ENCODE peak calls at places on chromosome 3, in five cellular contexts. L is ELR; Z is stimulated activated CD8-positive, alpha-beta memory T cell treated with anti-CD3 and anti-CD28 coated beads, Interleukin-15, amount 100 ng/mL, for 1 hour; Q is lung microvascular endothelial cell; O is amniotic epithelial cell. N is an unnamed sample.

GRCh38 chr3:23484386-23484785 is 281.3 kb downstream of the UBE2E2 start:
- DNase-seq in Z (no peak), L (no peak), O (peak), Q (no peak), N (no peak)

GRCh38 chr3:97736928-97737327 is 27.6 kb upstream of the ARL6 start:
- DNase-seq in O (no peak), Z (no peak), Q (peak), L (no peak), N (no peak)

GRCh38 chr3:87503901-87504498 is 227.6 kb upstream of the POU1F1 start:
- DNase-seq in Q (peak), L (peak), Z (no peak), O (peak), N (peak)

GRCh38 chr3:141250828-141251227 is 19.2 kb downstream of the PXYLP1 start:
- DNase-seq in Z (no peak), L (peak), Q (no peak), O (peak), N (no peak)

GRCh38 chr3:183515968-183516851 is 39.3 kb downstream of the KLHL6 start:
- DNase-seq in O (no peak), L (no peak), Z (peak), Q (peak), N (peak)

GRCh38 chr3:169760479-169760878 is 4.4 kb downstream of the TERC start:
- DNase-seq in Z (no peak), O (peak), Q (peak), L (peak), N (no peak)

GRCh38 chr3:71778353-71778752 is 6.6 kb downstream of the PROK2 start:
- DNase-seq in O (no peak), L (no peak), Q (no peak), Z (no peak), N (no peak)

GRCh38 chr3:181839915-181840295 is 128.2 kb downstream of the SOX2 start:
- DNase-seq in L (no peak), Q (no peak), O (no peak), Z (no peak), N (no peak)

GRCh38 chr3:128072454-128073184 is 20.4 kb downstream of the SEC61A1 start:
- DNase-seq in Q (no peak), L (no peak), Z (no peak), O (no peak), N (peak)

GRCh38 chr3:10532939-10533730 is 27.7 kb upstream of the ATP2B2 start:
- DNase-seq in Q (no peak), L (no peak), O (no peak), Z (no peak), N (no peak)

GRCh38 chr3:128878556-128879124 is 780 bp upstream of the ACAD9 start:
- DNase-seq in O (peak), L (peak), Q (peak), Z (no peak), N (peak)

GRCh38 chr3:144053121-144053520 is 81.5 kb downstream of the DIPK2A start:
- DNase-seq in O (peak), Q (no peak), Z (no peak), L (peak), N (no peak)

GRCh38 chr3:197224034-197224444 is 74.4 kb downstream of the DLG1 start:
- DNase-seq in O (peak), Z (no peak), L (peak), Q (peak), N (no peak)

GRCh38 chr3:12943124-12944021 is 102.0 kb upstream of the RPL32 start:
- DNase-seq in Z (no peak), Q (no peak), L (no peak), O (no peak), N (peak)

GRCh38 chr3:12351145-12351544 is 62.3 kb downstream of the PPARG start:
- DNase-seq in Z (no peak), L (no peak), Q (no peak), O (no peak), N (peak)

N was measured in body of pancreas.